ENCODE peak calls at places on chromosomes 2 and 18, in five cellular contexts. K is SK-N-SH, G is K562, B is HepG2, A is endothelial cell of umbilical vein. J is an unnamed sample.
A peak's percentile ranks its signal among the peaks of the same experiment; 100 is the strongest.

GRCh38 chr18:45538444-45538843 is 76.8 kb upstream of the SLC14A2 start:
- DNase-seq in A (no peak), K (no peak), G (no peak), B (no peak), J (peak; percentile 4)

GRCh38 chr2:26938399-26938798 is 32.0 kb upstream of the MAPRE3 start:
- DNase-seq in A (no peak), G (peak; percentile 32), K (no peak), B (no peak), J (peak; percentile 32)

GRCh38 chr2:70084973-70085710 is 2.1 kb upstream of the PCBP1 start:
- DNase-seq in B (no peak), G (peak; percentile 43), A (no peak), K (no peak), J (peak; percentile 40)

GRCh38 chr2:46147626-46148368 is 149.4 kb upstream of the EPAS1 start:
- DNase-seq in K (no peak), A (no peak), G (no peak), B (no peak), J (no peak)

GRCh38 chr2:74032909-74033261 is 48.2 kb downstream of the TET3 start:
- DNase-seq in A (no peak), K (no peak), B (no peak), G (no peak), J (no peak)

GRCh38 chr18:21998531-21998930 is 170.9 kb upstream of the GATA6 start:
- DNase-seq in K (no peak), B (no peak), G (no peak), A (no peak), J (no peak)

GRCh38 chr2:12456293-12457151 is 260.2 kb upstream of the TRIB2 start:
- DNase-seq in K (no peak), A (peak; percentile 58), G (peak; percentile 78), B (peak; percentile 95), J (peak; percentile 100)

GRCh38 chr2:35614640-35615039 is 740.9 kb upstream of the CRIM1 start:
- DNase-seq in K (no peak), B (no peak), A (no peak), G (no peak), J (no peak)

GRCh38 chr2:211390506-211390905 is 834.1 kb downstream of the CPS1 start:
- DNase-seq in G (no peak), A (no peak), K (no peak), B (no peak), J (no peak)

GRCh38 chr2:150162241-150162942 is 325.1 kb downstream of the RND3 start:
- DNase-seq in K (peak; percentile 42), B (no peak), G (no peak), A (peak; percentile 89), J (no peak)

GRCh38 chr2:158998486-158999248 is 30.2 kb downstream of the TANC1 start:
- DNase-seq in B (peak; percentile 86), K (no peak), G (no peak), A (peak; percentile 86), J (no peak)

GRCh38 chr2:46200100-46200690 is 97.0 kb upstream of the EPAS1 start:
- DNase-seq in K (no peak), A (peak; percentile 86), G (no peak), B (no peak), J (no peak)

GRCh38 chr2:28321426-28321825 is 71.2 kb upstream of the FOSL2 start:
- DNase-seq in B (no peak), K (no peak), G (no peak), A (no peak), J (no peak)

GRCh38 chr2:44801289-44801675 is 140.2 kb upstream of the SIX3 start:
- DNase-seq in A (no peak), K (no peak), G (no peak), B (no peak), J (no peak)

GRCh38 chr2:20223345-20224190 is 1.4 kb downstream of the SDC1 start:
- DNase-seq in B (peak; percentile 61), K (peak; percentile 97), G (peak; percentile 47), A (peak; percentile 38), J (peak; percentile 57)
- TF ChIP-seq CTCF in B (peak; percentile 38), K (no peak), G (no peak), A (no peak), J (no peak)

GRCh38 chr2:24315669-24316068 is 44.7 kb downstream of the ITSN2 start:
- DNase-seq in G (no peak), A (no peak), K (no peak), B (no peak), J (no peak)
- H3K4me3 ChIP-seq in G (no peak overlapping the region), A (no peak overlapping the region), K (no peak overlapping the region), B (no peak overlapping the region), J (no peak overlapping the region)

DNA sequence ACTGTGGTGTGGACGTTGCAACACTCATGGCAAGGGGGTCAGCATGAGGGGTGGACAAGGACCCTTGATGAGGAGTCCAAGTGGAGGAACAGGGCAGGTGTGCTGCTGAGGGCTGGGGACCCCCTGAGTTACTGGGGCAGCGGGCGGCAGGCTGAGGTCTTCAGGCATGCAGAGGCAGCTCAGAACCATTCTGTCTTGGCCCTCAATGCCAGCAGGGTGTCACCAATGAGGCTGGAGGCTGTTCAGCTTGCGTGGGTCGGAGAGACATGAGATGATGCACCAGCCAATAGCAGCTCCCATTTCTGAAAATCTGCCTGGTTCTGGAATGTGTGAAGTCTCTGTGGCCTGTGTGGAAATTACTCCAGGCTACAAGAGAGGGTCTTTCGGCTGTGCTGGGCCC is 105.4 kb downstream of the INHBB start:
- DNase-seq in G (no peak), A (no peak), B (no peak), K (no peak), J (no peak)
- TF ChIP-seq MAX in G (no peak), A (no peak), B (no peak), K (no peak), J (no peak)

DNA sequence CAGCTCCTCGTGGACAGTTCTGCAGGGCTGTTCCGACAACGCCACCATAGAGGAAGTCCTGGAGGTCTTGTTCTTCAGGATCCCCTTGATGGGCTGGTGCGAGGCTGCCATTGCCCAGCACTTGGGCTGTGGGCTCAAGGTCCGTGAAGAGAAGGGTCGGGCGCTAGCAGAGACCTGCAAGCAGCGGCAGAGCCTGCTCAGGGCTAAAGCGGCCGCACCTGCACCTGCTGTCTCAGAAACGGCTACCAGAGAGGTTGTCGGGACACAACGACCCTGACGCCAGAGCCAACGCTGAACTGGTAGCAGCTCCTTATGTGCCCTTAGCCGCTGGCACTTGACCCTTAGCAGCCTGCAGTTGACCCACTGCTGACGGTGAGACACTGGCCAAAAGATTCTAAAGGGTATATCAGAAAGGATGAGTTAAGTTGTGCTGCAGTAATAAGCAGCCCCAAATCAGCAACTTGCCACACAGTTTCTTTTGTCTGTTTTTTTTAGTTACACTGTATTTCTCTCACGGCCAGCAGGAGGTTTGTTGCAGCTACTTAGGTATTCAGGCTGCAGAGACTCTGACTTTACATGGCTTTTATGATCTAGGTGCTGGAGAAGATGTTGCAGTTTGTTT is 55.5 kb upstream of the ST6GAL2 start:
- DNase-seq in B (no peak), K (no peak), A (no peak), G (no peak), J (no peak)
- TF ChIP-seq CTCF in B (no peak), K (no peak), A (no peak), G (no peak), J (no peak)

GRCh38 chr2:190533175-190533967 is 1.2 kb downstream of the NEMP2 start:
- DNase-seq in G (no peak), A (no peak), B (no peak), K (peak; percentile 17), J (peak; percentile 47)
- H3K4me3 ChIP-seq in G (peak overlapping the region; percentile 67), A (peak overlapping the region; percentile 85), B (peak overlapping the region; percentile 90), K (no peak overlapping the region), J (peak overlapping the region; percentile 87)

GRCh38 chr2:144382848-144383247 is 137.1 kb downstream of the ZEB2 start:
- DNase-seq in B (no peak), K (no peak), G (no peak), A (no peak), J (peak; percentile 99)
- TF ChIP-seq MAX in B (no peak), K (no peak), G (no peak), A (no peak), J (no peak)

GRCh38 chr18:54558609-54559585 is 32.1 kb upstream of the DYNAP start:
- DNase-seq in A (peak; percentile 25), B (peak; percentile 11), G (peak; percentile 20), K (peak; percentile 17), J (peak; percentile 15)
- TF ChIP-seq CTCF in A (peak; percentile 60), B (peak; percentile 46), G (peak; percentile 34), K (peak; percentile 78), J (peak; percentile 50)

GRCh38 chr2:43161650-43162542 is 64.5 kb downstream of the ZFP36L2 start:
- DNase-seq in A (no peak), K (no peak), G (peak; percentile 32), B (peak; percentile 39), J (no peak)

GRCh38 chr2:43163365-43163715 is 63.1 kb downstream of the ZFP36L2 start:
- DNase-seq in G (no peak), A (no peak), K (no peak), B (no peak), J (no peak)

GRCh38 chr2:43165378-43166025 is 60.9 kb downstream of the ZFP36L2 start:
- DNase-seq in K (no peak), G (no peak), A (no peak), B (peak; percentile 47), J (no peak)

GRCh38 chr2:43168016-43168369 is 58.4 kb downstream of the ZFP36L2 start:
- DNase-seq in A (no peak), B (no peak), G (no peak), K (no peak), J (no peak)

DNA sequence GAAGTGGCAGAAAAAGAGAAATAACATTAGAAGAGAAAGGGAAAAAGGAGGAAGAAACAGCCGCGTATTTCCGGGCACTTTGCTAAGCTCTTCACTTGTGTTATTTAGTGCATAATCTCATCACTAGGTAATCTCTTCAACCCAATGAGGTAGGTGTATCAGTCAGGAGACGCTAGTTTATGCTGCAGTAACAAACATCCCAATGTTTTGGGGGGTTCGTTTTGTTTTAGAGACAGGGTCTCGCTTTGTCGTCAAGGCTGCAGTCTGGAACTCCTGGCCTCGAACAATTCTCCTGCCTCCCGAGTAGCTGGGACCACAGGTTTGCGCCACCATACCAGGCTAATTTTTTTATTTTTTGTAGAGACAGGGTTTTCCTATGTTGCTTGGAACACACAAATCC is 61.7 kb downstream of the ZFP36L2 start:
- DNase-seq in G (no peak), B (no peak), A (no peak), K (no peak), J (no peak)
- H3K4me3 ChIP-seq in G (no peak overlapping the region), B (no peak overlapping the region), A (no peak overlapping the region), K (no peak overlapping the region), J (no peak overlapping the region)

GRCh38 chr18:29087616-29088246 is 910.8 kb upstream of the CDH2 start:
- DNase-seq in K (no peak), B (no peak), G (no peak), A (no peak), J (no peak)
- TF ChIP-seq MAX in K (no peak), B (no peak), G (no peak), A (no peak), J (no peak)

GRCh38 chr18:44458777-44459176 is 221.9 kb upstream of the SETBP1 start:
- DNase-seq in G (no peak), A (peak; percentile 40), B (no peak), K (no peak), J (no peak)
- TF ChIP-seq CTCF in G (no peak), A (no peak), B (no peak), K (peak; percentile 44), J (no peak)

J was measured in NB4.